ENCODE peak calls at places on chromosomes 6 and 20, in five cellular contexts. X, J, M, A and H are unnamed samples.

GRCh38 chr20:10228330-10228729 is 9.7 kb downstream of the SNAP25 start:
- DNase-seq in A (no peak), J (no peak), X (peak; percentile 73), M (no peak), H (peak; percentile 24)

GRCh38 chr6:81241717-81242116 is 510.8 kb downstream of the TENT5A start:
- DNase-seq in A (peak; percentile 63), J (no peak), X (no peak), M (no peak), H (peak; percentile 3)

GRCh38 chr6:12030993-12031550 is 19.0 kb downstream of the HIVEP1 start:
- DNase-seq in A (no peak), J (no peak), X (no peak), M (no peak), H (no peak)

GRCh38 chr6:43942011-43942442 is 172.0 kb downstream of the VEGFA start:
- DNase-seq in A (no peak), J (no peak), M (no peak), X (no peak), H (no peak)

GRCh38 chr20:63939061-63939935 is 16.9 kb downstream of the UCKL1 start:
- DNase-seq in A (no peak), X (no peak), J (no peak), M (no peak), H (no peak)

GRCh38 chr20:36435799-36436541 is 105.3 kb upstream of the MYL9 start:
- DNase-seq in M (no peak), A (no peak), X (no peak), J (peak; percentile 81), H (peak; percentile 92)

GRCh38 chr20:58634121-58634817 is 16.8 kb upstream of the STX16 start:
- DNase-seq in J (no peak), X (no peak), M (no peak), A (no peak), H (no peak)

GRCh38 chr6:162889303-162889702 is 161.5 kb downstream of the PACRG start:
- DNase-seq in A (no peak), M (no peak), J (no peak), X (no peak), H (no peak)

GRCh38 chr6:55199239-55199638 is 24.9 kb downstream of the HCRTR2 start:
- DNase-seq in A (no peak), J (no peak), X (no peak), M (no peak), H (no peak)

GRCh38 chr20:61967300-61967699 is 98.4 kb downstream of the TAF4 start:
- DNase-seq in J (no peak), X (no peak), A (no peak), M (no peak), H (no peak)

GRCh38 chr20:44615169-44615791 is 32.9 kb downstream of the PKIG start:
- DNase-seq in J (no peak), A (no peak), X (no peak), M (no peak), H (no peak)

GRCh38 chr6:148698671-148699180 is 48.1 kb upstream of the UST start:
- DNase-seq in J (no peak), X (no peak), M (no peak), A (no peak), H (no peak)

GRCh38 chr6:73983367-73983766 is 287.4 kb downstream of the CD109 start:
- DNase-seq in M (no peak), A (peak; percentile 60), X (no peak), J (no peak), H (no peak)

GRCh38 chr20:46823753-46824152 is 70.9 kb upstream of the EYA2 start:
- DNase-seq in X (no peak), M (no peak), J (no peak), A (no peak), H (no peak)

GRCh38 chr6:20691185-20691584 is 156.9 kb downstream of the CDKAL1 start:
- DNase-seq in A (no peak), M (no peak), J (no peak), X (peak; percentile 66), H (peak; percentile 78)

GRCh38 chr20:62588458-62589149 is 53.7 kb upstream of the SLCO4A1 start:
- DNase-seq in M (no peak), X (no peak), J (no peak), A (peak; percentile 29), H (no peak)